ENCODE peak calls at places on chromosome 13, in six cellular contexts. C is choroid plexus epithelial cell, P is left ventricle myocardium inferior, H is left lung, V is AG04450, A is OCI-LY7. X is an unnamed sample.

GRCh38 chr13:113544896-113545295 is 39.7 kb upstream of the TFDP1 start:
- DNase-seq in C (no peak), P (no peak), H (peak; percentile 18), V (no peak), A (no peak), X (no peak)

GRCh38 chr13:87093399-87093798 is 577.8 kb upstream of the SLITRK5 start:
- DNase-seq in C (no peak), P (no peak), H (no peak), V (no peak), A (no peak), X (no peak)

GRCh38 chr13:60162096-60162495 is 1.6 kb downstream of the DIAPH3 start:
- DNase-seq in C (peak; percentile 28), P (no peak), H (no peak), V (no peak), A (no peak), X (peak; percentile 29)

GRCh38 chr13:83150616-83151307 is 731.5 kb downstream of the SLITRK1 start:
- DNase-seq in C (peak; percentile 39), P (no peak), H (no peak), V (no peak), A (no peak), X (no peak)

GRCh38 chr13:28579334-28579733 is 79.6 kb upstream of the POMP start:
- DNase-seq in C (peak; percentile 10), P (no peak), H (no peak), V (no peak), A (no peak), X (no peak)

GRCh38 chr13:43877788-43878187 is 1.8 kb downstream of the CCDC122 start:
- DNase-seq in C (no peak), P (no peak), H (no peak), V (no peak), A (peak; percentile 10), X (no peak)

GRCh38 chr13:28047784-28048388 is 52.5 kb downstream of the FLT3 start:
- DNase-seq in C (peak; percentile 41), P (no peak), H (no peak), V (no peak), A (peak; percentile 72), X (peak; percentile 13)

GRCh38 chr13:60627071-60627686 is 230.2 kb downstream of the TDRD3 start:
- DNase-seq in C (peak; percentile 49), P (no peak), H (no peak), V (no peak), A (peak; percentile 37), X (peak; percentile 43)

GRCh38 chr13:25171517-25172302 is at the start of gene AMER2:
- DNase-seq in C (peak; percentile 8), P (peak; percentile 20), H (no peak), V (no peak), A (no peak), X (peak; percentile 30)

GRCh38 chr13:43846496-43846895 is 33.0 kb downstream of the CCDC122 start:
- DNase-seq in C (peak; percentile 65), P (no peak), H (no peak), V (peak; percentile 46), A (no peak), X (no peak)

GRCh38 chr13:94313321-94313720 is 166.2 kb downstream of the DCT start:
- DNase-seq in C (peak; percentile 41), P (no peak), H (no peak), V (no peak), A (no peak), X (no peak)

GRCh38 chr13:48478401-48478800 is 54.5 kb downstream of the RCBTB2 start:
- DNase-seq in C (peak; percentile 55), P (no peak), H (no peak), V (no peak), A (no peak), X (peak; percentile 60)

GRCh38 chr13:41637578-41637977 is 180.2 kb downstream of the RGCC start:
- DNase-seq in C (no peak), P (no peak), H (no peak), V (no peak), A (no peak), X (no peak)

GRCh38 chr13:51797664-51798488 is 6.1 kb downstream of the DHRS12 start:
- DNase-seq in C (peak; percentile 80), P (no peak), H (no peak), V (no peak), A (peak; percentile 84), X (peak; percentile 69)

GRCh38 chr13:68234278-68234677 is 1004.1 kb upstream of the PCDH9 start:
- DNase-seq in C (peak; percentile 65), P (no peak), H (no peak), V (no peak), A (no peak), X (peak; percentile 39)

GRCh38 chr13:50099473-50099872 is 84.2 kb downstream of the KCNRG start:
- DNase-seq in C (no peak), P (no peak), H (no peak), V (no peak), A (no peak), X (no peak)
- TF ChIP-seq CTCF in C (no peak), P (no peak), H (no peak), V (no peak), A (no peak), X (no peak)

GRCh38 chr13:111271186-111271698 is 49.2 kb upstream of the TEX29 start:
- DNase-seq in C (no peak), P (no peak), H (no peak), V (no peak), A (no peak), X (no peak)

GRCh38 chr13:111269508-111269907 is 50.9 kb upstream of the TEX29 start:
- DNase-seq in C (no peak), P (no peak), H (no peak), V (no peak), A (no peak), X (no peak)

GRCh38 chr13:111270126-111270525 is 50.3 kb upstream of the TEX29 start:
- DNase-seq in C (peak; percentile 36), P (no peak), H (no peak), V (no peak), A (no peak), X (no peak)

GRCh38 chr13:111272117-111272516 is 48.3 kb upstream of the TEX29 start:
- DNase-seq in C (no peak), P (no peak), H (no peak), V (no peak), A (no peak), X (no peak)

DNA sequence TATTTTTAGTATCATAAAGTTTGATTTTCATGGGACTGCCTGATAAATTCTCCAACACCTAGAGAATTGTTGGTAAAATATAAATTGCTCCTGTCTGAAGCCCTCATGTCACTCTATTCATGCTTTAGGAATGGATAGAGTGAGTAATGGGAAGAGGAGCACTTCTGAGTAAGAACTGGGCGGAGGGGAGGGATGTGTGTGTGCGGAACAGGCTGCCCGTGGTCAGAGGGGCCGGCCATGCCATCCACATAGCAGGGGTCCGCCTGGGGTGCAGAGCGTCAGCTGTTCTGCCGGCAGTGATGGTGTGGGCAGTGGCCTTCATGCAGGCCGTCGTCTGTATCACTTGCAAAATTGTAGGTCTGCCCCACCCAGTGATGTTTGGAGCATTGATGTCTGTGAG is 49.7 kb upstream of the TEX29 start:
- DNase-seq in C (peak; percentile 59), P (no peak), H (no peak), V (no peak), A (no peak), X (peak; percentile 29)
- H3K4me3 ChIP-seq in C (no peak overlapping the region), P (no peak overlapping the region), H (no peak overlapping the region), V (no peak overlapping the region), A (no peak overlapping the region), X (no peak overlapping the region)

DNA sequence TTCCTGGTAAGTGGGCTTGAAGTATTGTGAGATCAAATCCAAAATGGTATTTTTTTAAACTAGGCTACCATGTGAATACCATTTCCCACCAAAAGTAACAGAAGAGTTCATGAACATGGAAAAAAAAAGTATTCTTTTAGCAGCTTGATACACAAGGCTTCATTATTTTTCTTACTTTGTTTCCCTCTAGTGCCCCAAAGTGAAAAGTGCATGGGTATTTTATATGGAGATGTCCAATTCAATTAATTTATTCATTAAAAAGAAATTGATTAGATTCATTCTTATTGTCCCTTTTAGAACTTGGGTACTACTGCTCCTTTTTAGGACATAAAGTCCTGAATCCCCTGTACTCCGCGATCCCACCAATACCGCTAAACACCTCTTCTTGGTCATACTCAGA is 28.6 kb upstream of the SCEL start:
- DNase-seq in C (peak; percentile 28), P (no peak), H (no peak), V (no peak), A (peak; percentile 31), X (peak; percentile 37)
- TF ChIP-seq CTCF in C (peak; percentile 35), P (peak; percentile 32), H (peak; percentile 29), V (peak; percentile 25), A (peak; percentile 80), X (peak; percentile 45)

GRCh38 chr13:99506632-99507031 is 5.4 kb downstream of the TM9SF2 start:
- DNase-seq in C (no peak), P (no peak), H (no peak), V (no peak), A (peak; percentile 59), X (no peak)
- H3K4me3 ChIP-seq in C (no peak overlapping the region), P (no peak overlapping the region), H (no peak overlapping the region), V (no peak overlapping the region), A (peak overlapping the region; percentile 4), X (no peak overlapping the region)

GRCh38 chr13:40476175-40476958 is 190.1 kb downstream of the FOXO1 start:
- DNase-seq in C (no peak), P (no peak), H (no peak), V (no peak), A (no peak), X (no peak)
- TF ChIP-seq CTCF in C (no peak), P (no peak), H (no peak), V (no peak), A (no peak), X (no peak)

GRCh38 chr13:46378411-46378810 is 8.6 kb downstream of the RUBCNL start:
- DNase-seq in C (no peak), P (no peak), H (no peak), V (no peak), A (peak; percentile 72), X (no peak)
- H3K4me3 ChIP-seq in C (no peak overlapping the region), P (no peak overlapping the region), H (no peak overlapping the region), V (no peak overlapping the region), A (peak overlapping the region; percentile 89), X (no peak overlapping the region)

X was measured in astrocyte of the spinal cord.